ENCODE peak calls at places on chromosomes 1 and 21, in nine cellular contexts. J is CD8-positive, alpha-beta T cell; G is GM23338; O is RWPE2; Y is A673; I is IMR-90; Q is colonic mucosa; L is cardiac muscle cell; N is brain microvascular endothelial cell. R is an unnamed sample. For H3K36me3, the result is how much of the 10 kb centered on the place peaks cover.

GRCh38 chr1:7267493-7267892 is 482.2 kb downstream of the CAMTA1 start:
- DNase-seq in J (no peak), G (no peak), Q (peak), I (peak), L (no peak), O (no peak), Y (no peak), N (peak), R (peak)

GRCh38 chr1:71861022-71861421 is 421.3 kb downstream of the NEGR1 start:
- DNase-seq in J (no peak), Q (no peak), Y (peak), L (peak), N (no peak), I (peak), O (no peak), G (no peak), R (no peak)

GRCh38 chr1:180515857-180516388 is 13.5 kb upstream of the ACBD6 start:
- DNase-seq in Q (peak), N (peak), G (peak), L (peak), O (no peak), J (peak), Y (peak), I (peak), R (no peak)

GRCh38 chr1:78126506-78126905 is 80.7 kb downstream of the GIPC2 start:
- DNase-seq in G (no peak), J (no peak), N (no peak), Y (no peak), I (no peak), Q (no peak), L (peak), O (no peak), R (no peak)

GRCh38 chr1:63115527-63115926 is 206.8 kb upstream of the FOXD3 start:
- DNase-seq in L (no peak), N (no peak), J (no peak), O (no peak), G (no peak), Y (no peak), I (no peak), Q (no peak), R (no peak)

GRCh38 chr1:52970149-52970548 is 43.1 kb downstream of the SCP2 start:
- DNase-seq in L (peak), I (peak), N (no peak), G (peak), Q (no peak), O (no peak), J (no peak), Y (peak), R (peak)

GRCh38 chr1:231584117-231584516 is 42.5 kb upstream of the DISC1 start:
- DNase-seq in I (peak), O (no peak), Y (peak), J (no peak), L (peak), Q (no peak), G (no peak), N (peak), R (peak)

GRCh38 chr21:15291621-15292266 is 226.9 kb upstream of the NRIP1 start:
- DNase-seq in G (no peak), Q (peak), I (no peak), O (no peak), Y (no peak), J (no peak), L (no peak), N (no peak), R (no peak)

GRCh38 chr1:8889925-8890785 is 11.7 kb upstream of the ENO1 start:
- DNase-seq in G (no peak), Y (no peak), L (peak), N (peak), Q (peak), J (no peak), O (peak), I (peak), R (no peak)

GRCh38 chr1:217188280-217189235 is 442.3 kb downstream of the GPATCH2 start:
- DNase-seq in Y (no peak), I (no peak), J (no peak), Q (no peak), G (no peak), L (peak), N (no peak), O (no peak), R (no peak)

GRCh38 chr1:246450485-246451251 is 56.4 kb downstream of the SMYD3 start:
- DNase-seq in L (peak), I (peak), G (peak), O (no peak), J (no peak), N (no peak), Q (no peak), Y (peak), R (no peak)

GRCh38 chr1:75426688-75427087 is 184.2 kb downstream of the SLC44A5 start:
- DNase-seq in Y (no peak), N (no peak), G (no peak), L (no peak), O (no peak), J (no peak), Q (no peak), I (no peak), R (no peak)

GRCh38 chr1:145906954-145907755 is 2.7 kb downstream of the ITGA10 start:
- DNase-seq in O (no peak), Y (no peak), G (no peak), N (no peak), Q (no peak), I (peak), L (peak), J (no peak), R (no peak)

GRCh38 chr1:201536542-201536941 is 2.4 kb upstream of the NAV1 start:
- DNase-seq in N (peak), I (peak), L (peak), Q (no peak), O (no peak), Y (no peak), G (no peak), J (no peak), R (no peak)

GRCh38 chr1:59198565-59198964 is 98.3 kb upstream of the FGGY start:
- DNase-seq in O (no peak), G (no peak), Y (no peak), I (no peak), Q (no peak), L (no peak), J (no peak), N (no peak), R (no peak)

GRCh38 chr1:53582211-53583020 is 123.2 kb downstream of the DMRTB1 start:
- DNase-seq in Q (no peak), J (peak), L (no peak), G (no peak), O (peak), Y (no peak), I (no peak), N (no peak), R (no peak)

GRCh38 chr1:231973840-231974239 is 347.2 kb downstream of the DISC1 start:
- DNase-seq in Y (no peak), Q (no peak), G (no peak), N (no peak), O (no peak), I (peak), L (peak), J (no peak), R (no peak)

GRCh38 chr1:69943030-69943429 is 262.3 kb downstream of the LRRC40 start:
- DNase-seq in Y (no peak), J (no peak), G (no peak), I (no peak), L (no peak), N (no peak), O (no peak), Q (no peak), R (no peak)

GRCh38 chr1:172180886-172181285 is 239.6 kb upstream of the C1orf105 start:
- DNase-seq in L (peak), Q (peak), O (no peak), G (peak), J (peak), Y (peak), I (peak), N (peak), R (no peak)

GRCh38 chr1:169866577-169866976 is 27.1 kb downstream of the SCYL3 start:
- DNase-seq in G (no peak), O (no peak), I (no peak), Q (no peak), L (no peak), Y (no peak), J (no peak), N (no peak), R (no peak)

GRCh38 chr1:110134050-110134595 is 16.2 kb upstream of the SLC6A17 start:
- DNase-seq in Q (no peak), G (no peak), O (no peak), N (no peak), I (peak), L (no peak), J (no peak), Y (no peak), R (no peak)

GRCh38 chr1:68168545-68169065 is 63.7 kb downstream of the WLS start:
- DNase-seq in N (peak), I (no peak), J (no peak), Q (no peak), G (no peak), Y (no peak), L (peak), O (no peak), R (no peak)

GRCh38 chr1:112614460-112615065 is 4.4 kb downstream of the ST7L start:
- DNase-seq in L (peak), G (peak), J (no peak), O (no peak), N (peak), Y (peak), I (peak), Q (no peak), R (no peak)

GRCh38 chr1:65265296-65266271 is 43.8 kb upstream of the DNAJC6 start:
- DNase-seq in J (peak), Y (peak), I (no peak), O (no peak), L (peak), N (peak), G (peak), Q (peak), R (no peak)

GRCh38 chr1:212237651-212238050 is 47.6 kb upstream of the PPP2R5A start:
- DNase-seq in J (no peak), N (no peak), I (no peak), G (no peak), L (no peak), O (no peak), Y (no peak), Q (peak), R (peak)

GRCh38 chr1:113057006-113057405 is 16.0 kb upstream of the LRIG2 start:
- DNase-seq in Y (no peak), L (no peak), G (peak), N (no peak), I (no peak), O (no peak), J (no peak), Q (no peak), R (peak)

GRCh38 chr1:184615301-184615700 is 139.4 kb downstream of the EDEM3 start:
- DNase-seq in Q (no peak), I (no peak), N (no peak), L (peak), O (no peak), J (no peak), Y (no peak), G (no peak), R (no peak)

GRCh38 chr21:46159390-46159789 is 4.0 kb upstream of the FTCD start:
- DNase-seq in N (no peak), G (no peak), O (peak), L (no peak), Q (peak), Y (no peak), I (no peak), J (no peak), R (no peak)

GRCh38 chr21:28827422-28827821 is 165.3 kb downstream of the LTN1 start:
- DNase-seq in N (no peak), G (no peak), Y (no peak), O (no peak), L (no peak), Q (no peak), J (no peak), I (peak), R (no peak)

DNA sequence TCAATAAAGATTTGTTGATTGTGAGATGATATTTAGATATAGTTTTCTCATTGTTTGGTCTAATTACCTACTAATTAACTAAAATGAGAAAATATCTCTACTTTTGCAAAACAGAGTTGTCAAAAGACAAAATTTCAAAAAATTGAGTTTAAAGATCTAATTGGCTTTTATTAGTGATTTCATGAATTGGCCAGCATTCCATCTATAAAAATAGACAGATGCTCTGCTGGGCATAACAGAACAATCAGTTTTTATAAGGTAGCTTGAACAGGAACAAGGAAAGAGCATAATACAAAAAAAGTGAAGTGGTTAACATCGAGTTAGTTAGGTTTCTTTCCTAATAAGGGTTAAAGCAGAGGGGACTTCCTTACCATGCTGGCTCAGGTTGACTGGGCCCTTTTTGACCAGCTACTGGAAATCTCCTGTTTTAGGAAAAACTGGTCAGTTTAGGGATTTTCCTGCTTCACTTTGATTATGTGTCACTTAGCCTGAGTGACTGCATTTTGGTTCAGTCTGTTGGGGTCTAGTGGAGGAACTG is 63.0 kb downstream of the VCAM1 start:
- DNase-seq in Y (no peak), N (no peak), G (no peak), J (no peak), I (no peak), Q (no peak), L (no peak), O (no peak), R (no peak)
- TF ChIP-seq CTCF in Y (no peak), N (no peak), G (no peak), J (no peak), I (no peak), Q (no peak), L (no peak), O (no peak), R (no peak)

GRCh38 chr1:24508911-24509310 is 6.3 kb downstream of the RCAN3 start:
- DNase-seq in I (no peak), Y (no peak), O (no peak), G (no peak), J (no peak), N (no peak), L (no peak), Q (no peak), R (no peak)

GRCh38 chr1:24505816-24506215 is 3.2 kb downstream of the RCAN3 start:
- DNase-seq in N (no peak), Q (no peak), L (no peak), J (no peak), G (no peak), O (no peak), I (no peak), Y (no peak), R (no peak)

GRCh38 chr1:24504560-24504959 is 1.9 kb downstream of the RCAN3 start:
- DNase-seq in Y (no peak), L (no peak), J (no peak), Q (no peak), N (no peak), G (no peak), I (no peak), O (no peak), R (no peak)

GRCh38 chr1:24507423-24507804 is 4.8 kb downstream of the RCAN3 start:
- DNase-seq in L (no peak), J (peak), N (no peak), Q (no peak), O (no peak), I (no peak), Y (no peak), G (no peak), R (no peak)

DNA sequence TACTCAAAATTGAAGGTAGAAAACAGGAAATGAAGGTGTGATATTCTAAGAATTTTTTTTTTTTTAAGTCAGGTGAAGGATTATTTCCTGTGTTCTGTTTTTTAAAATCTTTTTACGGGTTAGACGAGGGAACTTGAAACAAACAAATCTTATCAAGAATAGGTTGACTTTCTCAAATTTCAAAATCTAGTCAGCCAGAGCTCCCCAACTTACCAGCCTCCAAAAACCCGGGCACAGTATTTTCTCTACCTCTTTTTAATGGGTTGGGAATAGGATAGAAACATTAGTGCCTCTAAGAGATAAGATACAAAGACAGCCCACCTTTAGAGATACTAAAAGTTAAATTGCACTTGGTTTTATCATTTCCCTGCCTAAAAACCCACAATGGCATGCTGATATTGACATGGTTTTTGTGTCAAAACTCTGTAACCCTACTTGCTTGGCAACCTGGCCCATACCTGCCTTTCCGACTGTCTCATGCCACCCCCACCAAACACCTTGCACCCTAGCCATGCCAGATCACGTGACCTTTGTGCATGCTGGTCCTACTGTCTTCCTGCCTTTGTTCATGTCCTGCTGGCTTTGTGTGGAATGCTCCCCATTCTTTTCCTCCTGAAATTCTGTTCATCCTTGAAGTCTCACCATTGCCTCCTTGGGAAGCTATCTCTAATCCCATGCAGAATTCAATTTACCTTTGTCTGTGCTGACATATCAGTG is 4.2 kb downstream of the RCAN3 start:
- DNase-seq in N (no peak), I (no peak), G (peak), O (no peak), L (no peak), Q (no peak), J (peak), Y (no peak), R (no peak)
- H3K4me3 ChIP-seq in N (no peak), I (no peak), G (no peak), O (no peak), L (no peak), Q (no peak), J (peak), Y (no peak), R (no peak)

DNA sequence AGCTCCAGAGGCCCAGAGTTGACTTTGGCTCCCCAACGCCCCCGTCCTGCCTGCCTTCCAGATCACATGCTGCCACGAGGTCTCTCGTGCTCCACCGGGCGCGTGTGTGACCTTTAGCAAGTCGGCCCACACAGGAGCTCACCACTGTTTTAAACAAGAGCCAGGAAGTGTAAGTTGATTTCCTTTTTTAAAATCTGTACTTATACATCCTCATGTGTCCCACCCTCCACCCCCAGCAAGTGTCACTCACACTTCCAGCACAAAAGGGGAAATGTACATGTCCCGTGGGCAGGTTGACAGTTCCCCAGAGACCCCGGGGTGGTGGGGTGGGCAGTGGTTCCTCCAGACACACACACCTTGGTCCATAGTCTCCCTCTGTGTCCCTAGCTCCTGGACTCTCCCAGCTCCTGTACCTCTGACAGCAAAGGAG is 84.4 kb downstream of the STUM start:
- DNase-seq in N (no peak), J (no peak), O (no peak), Q (no peak), G (no peak), I (no peak), Y (no peak), L (no peak), R (no peak)
- H3K36me3 ChIP-seq in N (under half), J (under half), O (under half), Q (under half), G (under half), I (under half), Y (under half), L (under half), R (under half)

GRCh38 chr21:31683029-31683428 is 23.5 kb downstream of the SOD1 start:
- DNase-seq in I (no peak), O (no peak), L (no peak), Y (no peak), N (no peak), J (no peak), G (no peak), Q (no peak), R (no peak)
- TF ChIP-seq CTCF in I (no peak), O (peak), L (peak), Y (peak), N (peak), J (no peak), G (no peak), Q (no peak), R (no peak)